ENCODE peak calls at places on chromosome 21, in seven cellular contexts. I, J, N, F, M, R and W are unnamed samples.

GRCh38 chr21:45970674-45971486 is 10.7 kb upstream of the COL6A1 start:
- DNase-seq in I (peak; percentile 38), J (peak; percentile 69), N (peak; percentile 33), F (no peak), M (peak; percentile 80), R (peak; percentile 26), W (no peak)

GRCh38 chr21:38277501-38278111 is 20.8 kb downstream of the KCNJ15 start:
- DNase-seq in I (peak; percentile 59), J (peak; percentile 27), N (no peak), F (no peak), M (peak; percentile 98), R (no peak), W (no peak)

GRCh38 chr21:42062543-42063022 is 8.5 kb upstream of the UMODL1 start:
- DNase-seq in I (no peak), J (peak; percentile 77), N (peak; percentile 81), F (no peak), M (no peak), R (peak; percentile 90), W (peak; percentile 92)

GRCh38 chr21:42300956-42301355 is 14.3 kb downstream of the TFF3 start:
- DNase-seq in I (no peak), J (no peak), N (no peak), F (no peak), M (no peak), R (no peak), W (no peak)

GRCh38 chr21:32457360-32457840 is 44.9 kb downstream of the EVA1C start:
- DNase-seq in I (no peak), J (no peak), N (no peak), F (no peak), M (peak; percentile 69), R (no peak), W (no peak)

GRCh38 chr21:40516336-40516735 is 330.6 kb downstream of the DSCAM start:
- DNase-seq in I (no peak), J (no peak), N (no peak), F (no peak), M (no peak), R (no peak), W (no peak)

GRCh38 chr21:39451332-39452206 is at the start of gene SH3BGR:
- DNase-seq in I (no peak), J (no peak), N (no peak), F (no peak), M (peak; percentile 27), R (no peak), W (no peak)

GRCh38 chr21:42878678-42878992 is 704 bp downstream of the WDR4 start:
- DNase-seq in I (no peak), J (no peak), N (no peak), F (no peak), M (no peak), R (no peak), W (no peak)

GRCh38 chr21:22961248-22961647 is 1963.0 kb downstream of the NCAM2 start:
- DNase-seq in I (no peak), J (no peak), N (no peak), F (no peak), M (no peak), R (peak; percentile 6), W (no peak)

GRCh38 chr21:44956356-44957046 is 16.7 kb downstream of the SLX9 start:
- DNase-seq in I (no peak), J (no peak), N (no peak), F (no peak), M (no peak), R (no peak), W (no peak)

GRCh38 chr21:35981514-35982070 is 78.7 kb downstream of the SETD4 start:
- DNase-seq in I (no peak), J (no peak), N (no peak), F (no peak), M (no peak), R (no peak), W (no peak)

GRCh38 chr21:41366522-41367151 is 4.8 kb downstream of the MX2 start:
- DNase-seq in I (no peak), J (peak; percentile 29), N (no peak), F (no peak), M (peak; percentile 95), R (no peak), W (peak; percentile 49)

GRCh38 chr21:46322351-46323226 is 1.1 kb downstream of the C21orf58 start:
- DNase-seq in I (no peak), J (peak; percentile 43), N (no peak), F (no peak), M (peak; percentile 38), R (no peak), W (no peak)

GRCh38 chr21:33587792-33588484 is 546 bp downstream of the DONSON start:
- DNase-seq in I (peak; percentile 34), J (peak; percentile 51), N (no peak), F (no peak), M (peak; percentile 58), R (no peak), W (peak; percentile 63)

GRCh38 chr21:27371688-27372331 is 404.9 kb upstream of the ADAMTS5 start:
- DNase-seq in I (no peak), J (no peak), N (no peak), F (no peak), M (peak; percentile 17), R (no peak), W (no peak)

GRCh38 chr21:36796070-36796469 is 97.2 kb downstream of the SIM2 start:
- DNase-seq in I (no peak), J (no peak), N (no peak), F (no peak), M (no peak), R (no peak), W (no peak)

GRCh38 chr21:16476056-16476850 is 746.5 kb downstream of the USP25 start:
- DNase-seq in I (no peak), J (no peak), N (no peak), F (no peak), M (no peak), R (no peak), W (no peak)

GRCh38 chr21:39904457-39904856 is 37.2 kb downstream of the PCP4 start:
- DNase-seq in I (no peak), J (no peak), N (no peak), F (no peak), M (no peak), R (no peak), W (no peak)

GRCh38 chr21:37529649-37530048 is 163.1 kb downstream of the DYRK1A start:
- DNase-seq in I (no peak), J (no peak), N (no peak), F (no peak), M (no peak), R (no peak), W (no peak)

GRCh38 chr21:31335957-31336738 is 7.9 kb downstream of the TIAM1 start:
- DNase-seq in I (peak; percentile 63), J (peak; percentile 53), N (no peak), F (peak; percentile 44), M (peak; percentile 94), R (no peak), W (no peak)

GRCh38 chr21:39581414-39581813 is 31.3 kb upstream of the B3GALT5 start:
- DNase-seq in I (no peak), J (no peak), N (no peak), F (no peak), M (no peak), R (no peak), W (no peak)

GRCh38 chr21:21163904-21164303 is 165.7 kb downstream of the NCAM2 start:
- DNase-seq in I (peak; percentile 8), J (peak; percentile 45), N (peak; percentile 2), F (peak; percentile 5), M (peak; percentile 38), R (peak; percentile 50), W (no peak)

GRCh38 chr21:43370888-43371570 is 55.9 kb downstream of the SIK1 start:
- DNase-seq in I (no peak), J (no peak), N (no peak), F (no peak), M (no peak), R (no peak), W (no peak)

GRCh38 chr21:39951183-39952101 is 84.2 kb downstream of the PCP4 start:
- DNase-seq in I (no peak), J (no peak), N (no peak), F (no peak), M (no peak), R (no peak), W (no peak)

GRCh38 chr21:44898851-44899767 is 21.6 kb downstream of the ITGB2 start:
- DNase-seq in I (no peak), J (no peak), N (no peak), F (no peak), M (no peak), R (no peak), W (no peak)